ENCODE peak calls at places on chromosomes 4 and X, in six cellular contexts. W is HepG2, Y is K562, X is GM12878, Z is GM12891, O is H1. S is an unnamed sample.

GRCh38 chrX:40170830-40171512 is 73.2 kb upstream of the BCOR start:
- DNase-seq in Z (no peak), W (no peak), Y (no peak), X (no peak), O (no peak), S (no peak)

GRCh38 chr4:123651536-123652175 is 255.1 kb downstream of the SPRY1 start:
- DNase-seq in Y (no peak), Z (no peak), O (no peak), W (no peak), X (no peak), S (no peak)

GRCh38 chrX:50211510-50211909 is 6.9 kb downstream of the CCNB3 start:
- DNase-seq in W (no peak), O (no peak), Y (no peak), Z (no peak), X (no peak), S (no peak)

GRCh38 chrX:104098151-104098808 is 14.0 kb upstream of the ZCCHC18 start:
- DNase-seq in W (peak; percentile 22), Z (no peak), O (no peak), X (no peak), Y (peak; percentile 31), S (no peak)

GRCh38 chr4:11182586-11183357 is 245.9 kb downstream of the HS3ST1 start:
- DNase-seq in O (no peak), W (no peak), Z (no peak), Y (no peak), X (no peak), S (no peak)

GRCh38 chr4:39025552-39026085 is 6.6 kb downstream of the TMEM156 start:
- DNase-seq in W (peak; percentile 19), Y (no peak), O (no peak), Z (no peak), X (no peak), S (no peak)

GRCh38 chr4:168612435-168613139 is 115.7 kb downstream of the PALLD start:
- DNase-seq in X (no peak), Y (no peak), W (no peak), O (no peak), Z (no peak), S (no peak)

GRCh38 chr4:665751-666435 is 8.2 kb downstream of the ATP5ME start:
- DNase-seq in W (no peak), X (no peak), O (no peak), Y (no peak), Z (no peak), S (no peak)

GRCh38 chr4:115763051-115763450 is 649.6 kb upstream of the NDST4 start:
- DNase-seq in W (no peak), Y (no peak), Z (no peak), O (no peak), X (no peak), S (no peak)

GRCh38 chr4:83489711-83490326 is 4.9 kb upstream of the ABRAXAS1 start:
- DNase-seq in X (no peak), O (no peak), W (no peak), Y (peak; percentile 17), Z (no peak), S (no peak)

GRCh38 chr4:64584981-64585557 is 175.8 kb upstream of the TECRL start:
- DNase-seq in X (no peak), Z (peak; percentile 1), O (no peak), Y (peak; percentile 50), W (peak; percentile 40), S (no peak)

GRCh38 chr4:37693450-37694190 is 7.4 kb upstream of the RELL1 start:
- DNase-seq in Y (no peak), O (no peak), Z (no peak), W (no peak), X (no peak), S (no peak)

GRCh38 chr4:15451866-15452765 is 17.6 kb upstream of the CC2D2A start:
- DNase-seq in O (no peak), X (no peak), Z (no peak), W (no peak), Y (no peak), S (no peak)

GRCh38 chr4:173025131-173025530 is 143.5 kb upstream of the GALNT7 start:
- DNase-seq in Y (peak; percentile 52), X (peak; percentile 16), O (peak; percentile 27), Z (peak; percentile 16), W (peak; percentile 38), S (no peak)

GRCh38 chr4:15501941-15502340 is 32.3 kb downstream of the CC2D2A start:
- DNase-seq in O (no peak), Y (no peak), X (no peak), W (no peak), Z (no peak), S (no peak)

GRCh38 chr4:31290836-31291235 is 570.7 kb downstream of the PCDH7 start:
- DNase-seq in Z (no peak), W (no peak), Y (no peak), O (peak; percentile 3), X (peak; percentile 0), S (no peak)

GRCh38 chr4:147754037-147754445 is 22.2 kb downstream of the ARHGAP10 start:
- DNase-seq in X (no peak), Z (no peak), Y (no peak), W (no peak), O (no peak), S (no peak)

GRCh38 chrX:150984164-150984824 is 1.2 kb downstream of the HMGB3 start:
- DNase-seq in Z (no peak), X (no peak), O (no peak), Y (peak; percentile 55), W (no peak), S (no peak)

GRCh38 chrX:150983526-150984163 is 510 bp downstream of the HMGB3 start:
- DNase-seq in Y (peak; percentile 38), O (no peak), Z (no peak), W (no peak), X (no peak), S (no peak)

GRCh38 chrX:150982235-150982785 is 825 bp upstream of the HMGB3 start:
- DNase-seq in W (no peak), X (no peak), O (no peak), Y (no peak), Z (no peak), S (no peak)

GRCh38 chrX:150980711-150981110 is 2.4 kb upstream of the HMGB3 start:
- DNase-seq in O (no peak), X (no peak), W (no peak), Y (no peak), Z (no peak), S (no peak)

GRCh38 chrX:150982786-150983525 is at the start of gene HMGB3:
- DNase-seq in W (peak; percentile 89), O (peak; percentile 85), Z (peak; percentile 79), X (peak; percentile 53), Y (peak; percentile 95), S (peak; percentile 73)
- TF ChIP-seq POLR2A in W (peak; percentile 59), O (peak; percentile 75), Z (no peak), X (peak; percentile 76), Y (peak; percentile 52), S (peak; percentile 39)

DNA sequence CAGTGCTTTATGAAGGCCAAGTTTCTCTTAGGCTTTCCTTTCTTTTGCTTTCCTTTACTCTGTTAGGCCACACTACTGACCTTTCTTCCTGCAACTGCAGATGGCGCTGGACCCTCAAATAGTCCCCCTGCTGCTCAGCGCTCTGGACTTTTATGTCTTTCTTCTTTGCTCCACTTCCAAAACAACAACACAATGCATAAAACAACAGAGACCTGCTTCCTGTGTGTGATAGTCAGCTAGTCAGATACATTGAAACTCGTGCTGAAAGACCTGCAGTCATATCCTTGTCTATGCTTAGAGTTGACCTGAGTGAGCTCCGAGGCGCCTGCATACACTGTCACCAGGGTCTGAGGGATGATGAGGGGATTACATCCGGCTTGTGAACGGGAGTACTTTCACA is 108.9 kb upstream of the TEX13D start:
- DNase-seq in X (no peak), O (no peak), W (no peak), Y (no peak), Z (no peak), S (no peak)
- TF ChIP-seq TAF1 in X (no peak), O (no peak), W (no peak), Y (no peak), Z (no peak), S (no peak)

DNA sequence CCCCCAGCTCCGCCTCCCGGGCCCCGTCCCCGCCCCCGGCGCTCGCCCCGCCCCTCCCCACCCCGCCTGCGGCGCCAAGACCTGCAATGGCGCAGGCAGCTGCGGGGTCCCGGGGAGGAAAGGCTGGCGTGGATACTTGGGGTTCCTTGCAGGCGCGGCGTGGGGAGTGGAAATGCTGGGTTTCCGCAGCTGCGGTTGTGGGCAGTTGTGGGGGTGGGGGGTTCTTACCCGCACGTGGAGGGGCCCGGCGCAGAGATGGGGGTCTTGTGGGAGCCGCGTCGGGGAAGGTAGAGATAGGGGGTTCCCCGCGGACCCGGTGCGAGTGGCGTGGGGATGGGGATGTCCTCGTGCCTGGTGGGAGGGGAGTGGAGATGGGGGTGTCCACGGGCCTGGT is 678 bp upstream of the ASMTL start:
- DNase-seq in Y (no peak), O (no peak), Z (no peak), W (no peak), X (no peak), S (no peak)
- TF ChIP-seq POLR2A in Y (no peak), O (no peak), Z (no peak), W (no peak), X (peak; percentile 76), S (no peak)

GRCh38 chrX:38000706-38001105 is 5.6 kb upstream of the SYTL5 start:
- DNase-seq in Z (no peak), W (no peak), O (no peak), Y (no peak), X (no peak), S (no peak)

GRCh38 chrX:37997096-37997495 is 9.3 kb upstream of the SYTL5 start:
- DNase-seq in X (no peak), Y (no peak), Z (no peak), O (no peak), W (no peak), S (no peak)

GRCh38 chrX:37993857-37994619 is 12.3 kb upstream of the SYTL5 start:
- DNase-seq in X (peak; percentile 30), O (peak; percentile 19), W (peak; percentile 19), Y (no peak), Z (peak; percentile 15), S (no peak)

GRCh38 chrX:37998586-37999267 is 7.6 kb upstream of the SYTL5 start:
- DNase-seq in X (no peak), Z (no peak), Y (no peak), O (no peak), W (no peak), S (no peak)

GRCh38 chrX:37995428-37995827 is 10.9 kb upstream of the SYTL5 start:
- DNase-seq in O (no peak), W (peak; percentile 2), Z (no peak), X (no peak), Y (no peak), S (no peak)
- TF ChIP-seq TAF1 in O (no peak), W (no peak), Z (no peak), X (no peak), Y (no peak), S (no peak)

DNA sequence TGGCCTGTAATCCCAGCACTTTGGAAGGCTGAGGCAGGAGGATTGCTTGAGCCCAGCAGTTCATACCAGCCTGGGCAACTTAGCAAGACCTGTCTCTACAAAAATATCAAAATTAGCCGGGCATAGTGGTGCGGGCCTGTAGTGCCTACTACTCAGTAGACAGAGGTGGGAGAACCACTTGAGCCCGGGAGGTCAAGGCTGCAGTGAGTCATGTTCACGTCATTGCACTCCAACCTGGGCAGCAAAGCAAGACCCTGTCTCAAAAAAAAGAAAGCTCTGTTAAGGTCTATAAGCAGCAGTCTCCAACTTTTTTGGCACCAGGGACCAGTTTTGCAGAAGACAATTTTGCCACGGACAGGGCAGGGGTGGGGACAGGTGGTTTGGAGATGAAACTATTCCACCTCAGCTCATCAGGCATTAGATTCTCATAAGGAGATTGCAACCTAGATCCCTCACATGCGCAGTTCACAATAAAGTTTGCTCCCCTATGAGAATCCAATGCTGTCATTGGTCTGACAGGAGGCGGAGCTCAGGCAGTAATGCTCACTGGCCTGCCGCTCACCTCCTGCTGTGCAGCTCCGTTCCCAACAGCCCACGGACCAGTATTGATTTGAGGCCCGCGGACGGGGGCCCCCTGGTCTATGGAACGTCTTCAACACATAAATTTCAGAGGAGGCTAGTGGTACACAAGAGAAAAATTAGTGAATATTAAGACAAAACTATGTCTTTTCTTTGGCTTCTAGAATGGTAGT is 67.9 kb downstream of the KLHL8 start:
- DNase-seq in O (no peak), X (no peak), Y (no peak), Z (no peak), W (no peak), S (no peak)
- TF ChIP-seq POLR2A in O (no peak), X (no peak), Y (no peak), Z (no peak), W (no peak), S (no peak)

S was measured in GM12892.